ENCODE peak calls at places on chromosomes 3 and 15, in eight cellular contexts. One of them, this sample, is unnamed.

GRCh38 chr15:51580982-51581381 is 41.6 kb downstream of the DMXL2 start:
- DNase-seq in cardiac muscle cell: no peak
- DNase-seq in SJSA1: no peak
- DNase-seq in substantia nigra: no peak
- DNase-seq in dorsolateral prefrontal cortex: no peak
- DNase-seq in esophagus muscularis mucosa: no peak
- DNase-seq in naive thymus-derived CD4-positive, alpha-beta T cell: no peak
- DNase-seq in left ventricle myocardium inferior: no peak
- DNase-seq in this sample: no peak

GRCh38 chr3:101243285-101244211 is 76.8 kb downstream of the IMPG2 start:
- DNase-seq in cardiac muscle cell: no peak
- DNase-seq in SJSA1: no peak
- DNase-seq in substantia nigra: no peak
- DNase-seq in dorsolateral prefrontal cortex: no peak
- DNase-seq in esophagus muscularis mucosa: no peak
- DNase-seq in naive thymus-derived CD4-positive, alpha-beta T cell: no peak
- DNase-seq in left ventricle myocardium inferior: no peak
- DNase-seq in this sample: no peak

GRCh38 chr3:163891771-163892170 is 1186.5 kb downstream of the SI start:
- DNase-seq in cardiac muscle cell: no peak
- DNase-seq in SJSA1: no peak
- DNase-seq in substantia nigra: no peak
- DNase-seq in dorsolateral prefrontal cortex: no peak
- DNase-seq in esophagus muscularis mucosa: no peak
- DNase-seq in naive thymus-derived CD4-positive, alpha-beta T cell: no peak
- DNase-seq in left ventricle myocardium inferior: no peak
- DNase-seq in this sample: no peak

GRCh38 chr3:149180057-149180573 is 41.5 kb downstream of the CP start:
- DNase-seq in cardiac muscle cell: peak
- DNase-seq in SJSA1: peak
- DNase-seq in substantia nigra: no peak
- DNase-seq in dorsolateral prefrontal cortex: no peak
- DNase-seq in esophagus muscularis mucosa: peak
- DNase-seq in naive thymus-derived CD4-positive, alpha-beta T cell: no peak
- DNase-seq in left ventricle myocardium inferior: peak
- DNase-seq in this sample: no peak

GRCh38 chr15:61871926-61872522 is 188.2 kb downstream of the VPS13C start:
- DNase-seq in cardiac muscle cell: peak
- DNase-seq in SJSA1: no peak
- DNase-seq in substantia nigra: no peak
- DNase-seq in dorsolateral prefrontal cortex: no peak
- DNase-seq in esophagus muscularis mucosa: no peak
- DNase-seq in naive thymus-derived CD4-positive, alpha-beta T cell: no peak
- DNase-seq in left ventricle myocardium inferior: no peak
- DNase-seq in this sample: no peak

GRCh38 chr15:43204016-43204901 is 16.6 kb downstream of the EPB42 start:
- DNase-seq in cardiac muscle cell: peak
- DNase-seq in SJSA1: peak
- DNase-seq in substantia nigra: peak
- DNase-seq in dorsolateral prefrontal cortex: no peak
- DNase-seq in esophagus muscularis mucosa: peak
- DNase-seq in naive thymus-derived CD4-positive, alpha-beta T cell: peak
- DNase-seq in left ventricle myocardium inferior: peak
- DNase-seq in this sample: no peak

GRCh38 chr3:123081718-123082369 is 15.0 kb downstream of the PDIA5 start:
- DNase-seq in cardiac muscle cell: peak
- DNase-seq in SJSA1: no peak
- DNase-seq in substantia nigra: no peak
- DNase-seq in dorsolateral prefrontal cortex: no peak
- DNase-seq in esophagus muscularis mucosa: no peak
- DNase-seq in naive thymus-derived CD4-positive, alpha-beta T cell: no peak
- DNase-seq in left ventricle myocardium inferior: no peak
- DNase-seq in this sample: no peak

GRCh38 chr3:185744997-185745843 is 79.6 kb downstream of the IGF2BP2 start:
- DNase-seq in cardiac muscle cell: peak
- DNase-seq in SJSA1: peak
- DNase-seq in substantia nigra: no peak
- DNase-seq in dorsolateral prefrontal cortex: no peak
- DNase-seq in esophagus muscularis mucosa: no peak
- DNase-seq in naive thymus-derived CD4-positive, alpha-beta T cell: no peak
- DNase-seq in left ventricle myocardium inferior: no peak
- DNase-seq in this sample: no peak

GRCh38 chr3:121995190-121996137 is 26.6 kb downstream of the ILDR1 start:
- DNase-seq in cardiac muscle cell: peak
- DNase-seq in SJSA1: peak
- DNase-seq in substantia nigra: peak
- DNase-seq in dorsolateral prefrontal cortex: no peak
- DNase-seq in esophagus muscularis mucosa: no peak
- DNase-seq in naive thymus-derived CD4-positive, alpha-beta T cell: peak
- DNase-seq in left ventricle myocardium inferior: peak
- DNase-seq in this sample: no peak

GRCh38 chr3:53109822-53110771 is 20.1 kb downstream of the RFT1 start:
- DNase-seq in cardiac muscle cell: peak
- DNase-seq in SJSA1: no peak
- DNase-seq in substantia nigra: no peak
- DNase-seq in dorsolateral prefrontal cortex: no peak
- DNase-seq in esophagus muscularis mucosa: no peak
- DNase-seq in naive thymus-derived CD4-positive, alpha-beta T cell: peak
- DNase-seq in left ventricle myocardium inferior: peak
- DNase-seq in this sample: no peak

GRCh38 chr3:176584413-176585176 is 612.7 kb downstream of the TBL1XR1 start:
- DNase-seq in cardiac muscle cell: peak
- DNase-seq in SJSA1: no peak
- DNase-seq in substantia nigra: no peak
- DNase-seq in dorsolateral prefrontal cortex: no peak
- DNase-seq in esophagus muscularis mucosa: no peak
- DNase-seq in naive thymus-derived CD4-positive, alpha-beta T cell: no peak
- DNase-seq in left ventricle myocardium inferior: no peak
- DNase-seq in this sample: no peak

GRCh38 chr3:171824824-171825221 is 14.5 kb upstream of the PLD1 start:
- DNase-seq in cardiac muscle cell: peak
- DNase-seq in SJSA1: no peak
- DNase-seq in substantia nigra: no peak
- DNase-seq in dorsolateral prefrontal cortex: no peak
- DNase-seq in esophagus muscularis mucosa: no peak
- DNase-seq in naive thymus-derived CD4-positive, alpha-beta T cell: no peak
- DNase-seq in left ventricle myocardium inferior: no peak
- DNase-seq in this sample: no peak

GRCh38 chr15:56587686-56588085 is 122.7 kb upstream of the MNS1 start:
- DNase-seq in cardiac muscle cell: no peak
- DNase-seq in SJSA1: no peak
- DNase-seq in substantia nigra: no peak
- DNase-seq in dorsolateral prefrontal cortex: no peak
- DNase-seq in esophagus muscularis mucosa: no peak
- DNase-seq in naive thymus-derived CD4-positive, alpha-beta T cell: no peak
- DNase-seq in left ventricle myocardium inferior: no peak
- DNase-seq in this sample: no peak

GRCh38 chr3:72560857-72561675 is 287.2 kb downstream of the SHQ1 start:
- DNase-seq in cardiac muscle cell: no peak
- DNase-seq in SJSA1: no peak
- DNase-seq in substantia nigra: no peak
- DNase-seq in dorsolateral prefrontal cortex: no peak
- DNase-seq in esophagus muscularis mucosa: no peak
- DNase-seq in naive thymus-derived CD4-positive, alpha-beta T cell: no peak
- DNase-seq in left ventricle myocardium inferior: no peak
- DNase-seq in this sample: no peak

GRCh38 chr3:179446501-179446900 is 4.8 kb downstream of the GNB4 start:
- DNase-seq in cardiac muscle cell: peak
- DNase-seq in SJSA1: no peak
- DNase-seq in substantia nigra: no peak
- DNase-seq in dorsolateral prefrontal cortex: no peak
- DNase-seq in esophagus muscularis mucosa: no peak
- DNase-seq in naive thymus-derived CD4-positive, alpha-beta T cell: no peak
- DNase-seq in left ventricle myocardium inferior: no peak
- DNase-seq in this sample: no peak

GRCh38 chr3:106566277-106566676 is 697.5 kb upstream of the CBLB start:
- DNase-seq in cardiac muscle cell: no peak
- DNase-seq in SJSA1: no peak
- DNase-seq in substantia nigra: no peak
- DNase-seq in dorsolateral prefrontal cortex: no peak
- DNase-seq in esophagus muscularis mucosa: no peak
- DNase-seq in naive thymus-derived CD4-positive, alpha-beta T cell: no peak
- DNase-seq in left ventricle myocardium inferior: no peak
- DNase-seq in this sample: no peak

GRCh38 chr3:99875573-99875924 is 57.9 kb downstream of the CMSS1 start:
- DNase-seq in cardiac muscle cell: peak
- DNase-seq in SJSA1: no peak
- DNase-seq in substantia nigra: no peak
- DNase-seq in dorsolateral prefrontal cortex: no peak
- DNase-seq in esophagus muscularis mucosa: no peak
- DNase-seq in naive thymus-derived CD4-positive, alpha-beta T cell: no peak
- DNase-seq in left ventricle myocardium inferior: no peak
- DNase-seq in this sample: no peak

GRCh38 chr3:48194446-48195071 is 6.3 kb upstream of the CDC25A start:
- DNase-seq in cardiac muscle cell: peak
- DNase-seq in SJSA1: peak
- DNase-seq in substantia nigra: peak
- DNase-seq in dorsolateral prefrontal cortex: no peak
- DNase-seq in esophagus muscularis mucosa: no peak
- DNase-seq in naive thymus-derived CD4-positive, alpha-beta T cell: no peak
- DNase-seq in left ventricle myocardium inferior: peak
- DNase-seq in this sample: no peak

GRCh38 chr15:67125589-67126502 is 60.4 kb downstream of the SMAD3 start:
- DNase-seq in cardiac muscle cell: peak
- DNase-seq in SJSA1: peak
- DNase-seq in substantia nigra: no peak
- DNase-seq in dorsolateral prefrontal cortex: no peak
- DNase-seq in esophagus muscularis mucosa: peak
- DNase-seq in naive thymus-derived CD4-positive, alpha-beta T cell: no peak
- DNase-seq in left ventricle myocardium inferior: peak
- DNase-seq in this sample: no peak

GRCh38 chr3:60573494-60573893 is 677.8 kb downstream of the FHIT start:
- DNase-seq in cardiac muscle cell: no peak
- DNase-seq in SJSA1: peak
- DNase-seq in substantia nigra: no peak
- DNase-seq in dorsolateral prefrontal cortex: no peak
- DNase-seq in esophagus muscularis mucosa: no peak
- DNase-seq in naive thymus-derived CD4-positive, alpha-beta T cell: no peak
- DNase-seq in left ventricle myocardium inferior: no peak
- DNase-seq in this sample: no peak

GRCh38 chr3:126137490-126138130 is 42.8 kb downstream of the ALDH1L1 start:
- DNase-seq in cardiac muscle cell: no peak
- DNase-seq in SJSA1: peak
- DNase-seq in substantia nigra: no peak
- DNase-seq in dorsolateral prefrontal cortex: no peak
- DNase-seq in esophagus muscularis mucosa: peak
- DNase-seq in naive thymus-derived CD4-positive, alpha-beta T cell: no peak
- DNase-seq in left ventricle myocardium inferior: no peak
- DNase-seq in this sample: no peak

GRCh38 chr3:126134219-126134975 is 46.0 kb downstream of the ALDH1L1 start:
- DNase-seq in cardiac muscle cell: peak
- DNase-seq in SJSA1: peak
- DNase-seq in substantia nigra: peak
- DNase-seq in dorsolateral prefrontal cortex: peak
- DNase-seq in esophagus muscularis mucosa: peak
- DNase-seq in naive thymus-derived CD4-positive, alpha-beta T cell: peak
- DNase-seq in left ventricle myocardium inferior: peak
- DNase-seq in this sample: no peak

GRCh38 chr3:126135056-126135397 is 45.4 kb downstream of the ALDH1L1 start:
- DNase-seq in cardiac muscle cell: no peak
- DNase-seq in SJSA1: peak
- DNase-seq in substantia nigra: no peak
- DNase-seq in dorsolateral prefrontal cortex: peak
- DNase-seq in esophagus muscularis mucosa: peak
- DNase-seq in naive thymus-derived CD4-positive, alpha-beta T cell: no peak
- DNase-seq in left ventricle myocardium inferior: no peak
- DNase-seq in this sample: no peak

GRCh38 chr3:126135398-126136076 is 44.8 kb downstream of the ALDH1L1 start:
- DNase-seq in cardiac muscle cell: no peak
- DNase-seq in SJSA1: peak
- DNase-seq in substantia nigra: no peak
- DNase-seq in dorsolateral prefrontal cortex: peak
- DNase-seq in esophagus muscularis mucosa: peak
- DNase-seq in naive thymus-derived CD4-positive, alpha-beta T cell: no peak
- DNase-seq in left ventricle myocardium inferior: no peak
- DNase-seq in this sample: no peak

GRCh38 chr3:126136428-126137220 is 43.8 kb downstream of the ALDH1L1 start:
- DNase-seq in cardiac muscle cell: no peak
- DNase-seq in SJSA1: peak
- DNase-seq in substantia nigra: no peak
- DNase-seq in dorsolateral prefrontal cortex: no peak
- DNase-seq in esophagus muscularis mucosa: peak
- DNase-seq in naive thymus-derived CD4-positive, alpha-beta T cell: no peak
- DNase-seq in left ventricle myocardium inferior: no peak
- DNase-seq in this sample: no peak
- H3K27ac ChIP-seq in cardiac muscle cell: no peak
- H3K27ac ChIP-seq in SJSA1: no peak
- H3K27ac ChIP-seq in substantia nigra: no peak
- H3K27ac ChIP-seq in dorsolateral prefrontal cortex: no peak
- H3K27ac ChIP-seq in esophagus muscularis mucosa: no peak
- H3K27ac ChIP-seq in naive thymus-derived CD4-positive, alpha-beta T cell: no peak
- H3K27ac ChIP-seq in left ventricle myocardium inferior: no peak
- H3K27ac ChIP-seq in this sample: no peak

GRCh38 chr15:45200799-45201556 is 13.2 kb upstream of the SHF start:
- DNase-seq in cardiac muscle cell: peak
- DNase-seq in SJSA1: peak
- DNase-seq in substantia nigra: peak
- DNase-seq in dorsolateral prefrontal cortex: peak
- DNase-seq in esophagus muscularis mucosa: peak
- DNase-seq in naive thymus-derived CD4-positive, alpha-beta T cell: peak
- DNase-seq in left ventricle myocardium inferior: peak
- DNase-seq in this sample: peak
- H3K27ac ChIP-seq in cardiac muscle cell: peak
- H3K27ac ChIP-seq in SJSA1: peak
- H3K27ac ChIP-seq in substantia nigra: peak
- H3K27ac ChIP-seq in dorsolateral prefrontal cortex: peak
- H3K27ac ChIP-seq in esophagus muscularis mucosa: peak
- H3K27ac ChIP-seq in naive thymus-derived CD4-positive, alpha-beta T cell: peak
- H3K27ac ChIP-seq in left ventricle myocardium inferior: peak
- H3K27ac ChIP-seq in this sample: peak

GRCh38 chr3:139173372-139174108 is 128.8 kb upstream of the PRR23C start:
- DNase-seq in cardiac muscle cell: no peak
- DNase-seq in SJSA1: no peak
- DNase-seq in substantia nigra: peak
- DNase-seq in dorsolateral prefrontal cortex: no peak
- DNase-seq in esophagus muscularis mucosa: no peak
- DNase-seq in naive thymus-derived CD4-positive, alpha-beta T cell: no peak
- DNase-seq in left ventricle myocardium inferior: no peak
- DNase-seq in this sample: no peak
- H3K27ac ChIP-seq in cardiac muscle cell: no peak
- H3K27ac ChIP-seq in SJSA1: peak
- H3K27ac ChIP-seq in substantia nigra: peak
- H3K27ac ChIP-seq in dorsolateral prefrontal cortex: peak
- H3K27ac ChIP-seq in esophagus muscularis mucosa: no peak
- H3K27ac ChIP-seq in naive thymus-derived CD4-positive, alpha-beta T cell: no peak
- H3K27ac ChIP-seq in left ventricle myocardium inferior: no peak
- H3K27ac ChIP-seq in this sample: no peak

DNA sequence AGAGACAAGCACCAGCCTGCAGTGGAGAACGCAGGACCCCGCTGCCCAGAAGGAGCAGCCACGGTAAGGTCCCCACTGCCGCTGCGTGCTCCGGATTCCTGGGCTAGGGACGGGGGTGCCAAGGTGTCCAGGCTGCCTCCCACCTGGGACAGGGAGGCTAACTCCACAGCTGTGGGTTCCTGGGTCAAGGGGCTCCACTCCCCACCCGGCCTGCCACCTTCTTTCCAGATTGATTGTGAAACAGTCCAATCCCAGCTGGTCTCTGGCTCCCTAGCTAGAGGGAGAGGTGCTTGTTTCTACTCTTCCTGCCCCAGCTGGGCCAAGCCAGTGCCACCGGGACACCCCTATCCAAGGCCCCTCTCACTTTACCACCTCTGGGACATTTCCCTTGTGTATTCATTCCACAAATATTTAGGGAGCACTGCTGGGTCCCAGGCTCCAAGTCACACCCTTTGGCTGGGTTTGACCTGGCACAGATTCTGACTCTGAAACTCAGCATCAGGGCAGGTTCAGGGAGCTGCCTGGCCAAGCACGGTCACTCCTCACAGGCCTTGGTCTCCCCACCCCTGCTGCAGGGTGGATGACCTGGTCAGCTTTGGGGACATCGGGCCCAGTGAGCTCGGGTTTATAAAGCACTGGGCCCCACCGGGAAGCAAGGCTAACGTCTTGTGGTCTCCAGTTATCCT is 1.9 kb downstream of the PAK6 start:
- DNase-seq in cardiac muscle cell: no peak
- DNase-seq in SJSA1: no peak
- DNase-seq in substantia nigra: no peak
- DNase-seq in dorsolateral prefrontal cortex: peak
- DNase-seq in esophagus muscularis mucosa: no peak
- DNase-seq in naive thymus-derived CD4-positive, alpha-beta T cell: no peak
- DNase-seq in left ventricle myocardium inferior: no peak
- DNase-seq in this sample: no peak
- H3K27ac ChIP-seq in cardiac muscle cell: no peak
- H3K27ac ChIP-seq in SJSA1: no peak
- H3K27ac ChIP-seq in substantia nigra: no peak
- H3K27ac ChIP-seq in dorsolateral prefrontal cortex: peak
- H3K27ac ChIP-seq in esophagus muscularis mucosa: no peak
- H3K27ac ChIP-seq in naive thymus-derived CD4-positive, alpha-beta T cell: no peak
- H3K27ac ChIP-seq in left ventricle myocardium inferior: no peak
- H3K27ac ChIP-seq in this sample: no peak

This sample was measured in effector memory CD4-positive, alpha-beta T cell.